ENCODE peak calls at places on chromosomes 7 and 10, in five cellular contexts. S is MG63, J is AG08395, Y is upper lobe of right lung, C is BJ. G is an unnamed sample.

GRCh38 chr10:77297370-77297692 is 340.3 kb downstream of the KCNMA1 start:
- DNase-seq in S (no peak), J (peak), Y (no peak), C (no peak), G (peak)

GRCh38 chr7:2955177-2955768 is 88.4 kb downstream of the CARD11 start:
- DNase-seq in S (no peak), J (no peak), Y (peak), C (no peak), G (no peak)

GRCh38 chr7:116231543-116232401 is 21.4 kb downstream of the TES start:
- DNase-seq in S (no peak), J (no peak), Y (no peak), C (no peak), G (no peak)

GRCh38 chr7:152312316-152312715 is 123.5 kb downstream of the KMT2C start:
- DNase-seq in S (no peak), J (no peak), Y (no peak), C (no peak), G (peak)

GRCh38 chr7:97305589-97305988 is 188.1 kb downstream of the SDHAF3 start:
- DNase-seq in S (no peak), J (no peak), Y (no peak), C (no peak), G (no peak)

GRCh38 chr10:131758942-131759315 is 141.9 kb upstream of the PPP2R2D start:
- DNase-seq in S (no peak), J (no peak), Y (no peak), C (no peak), G (no peak)

GRCh38 chr10:24008164-24009066 is 200.5 kb upstream of the KIAA1217 start:
- DNase-seq in S (peak), J (peak), Y (no peak), C (peak), G (peak)

GRCh38 chr7:30255096-30255769 is 29.2 kb upstream of the ZNRF2 start:
- DNase-seq in S (no peak), J (no peak), Y (no peak), C (no peak), G (no peak)

GRCh38 chr7:94330474-94331027 is 64.1 kb upstream of the COL1A2 start:
- DNase-seq in S (no peak), J (no peak), Y (no peak), C (no peak), G (no peak)

GRCh38 chr7:55369427-55369826 is 4.3 kb downstream of the LANCL2 start:
- DNase-seq in S (peak), J (peak), Y (no peak), C (peak), G (peak)

GRCh38 chr10:44389150-44389549 is 4.3 kb upstream of the CXCL12 start:
- DNase-seq in S (no peak), J (no peak), Y (peak), C (no peak), G (no peak)

GRCh38 chr10:15035385-15036301 is 8.1 kb upstream of the OLAH start:
- DNase-seq in S (peak), J (no peak), Y (peak), C (no peak), G (peak)

GRCh38 chr10:113279262-113279661 is 273.6 kb upstream of the HABP2 start:
- DNase-seq in S (no peak), J (no peak), Y (no peak), C (no peak), G (no peak)

GRCh38 chr7:155867734-155868400 is 55.6 kb upstream of the SHH start:
- DNase-seq in S (no peak), J (no peak), Y (no peak), C (no peak), G (no peak)

GRCh38 chr7:74271742-74272141 is 17.5 kb upstream of the CLIP2 start:
- DNase-seq in S (no peak), J (no peak), Y (no peak), C (no peak), G (no peak)

GRCh38 chr7:90629306-90629918 is 33.3 kb downstream of the CDK14 start:
- DNase-seq in S (no peak), J (peak), Y (no peak), C (no peak), G (peak)

GRCh38 chr7:92717982-92718716 is 118.2 kb downstream of the CDK6 start:
- DNase-seq in S (peak), J (no peak), Y (no peak), C (no peak), G (no peak)

GRCh38 chr7:11358637-11359036 is 385.0 kb downstream of the PHF14 start:
- DNase-seq in S (no peak), J (no peak), Y (no peak), C (no peak), G (no peak)

GRCh38 chr7:519429-519973 is at the start of gene PDGFA:
- DNase-seq in S (peak), J (peak), Y (no peak), C (no peak), G (peak)

GRCh38 chr10:43336061-43336460 is 35.4 kb upstream of the FXYD4 start:
- DNase-seq in S (no peak), J (no peak), Y (no peak), C (no peak), G (no peak)

GRCh38 chr10:102888048-102888447 is 18.8 kb downstream of the AS3MT start:
- DNase-seq in S (no peak), J (no peak), Y (no peak), C (no peak), G (no peak)

GRCh38 chr10:75400163-75400768 is 1.3 kb downstream of the ZNF503 start:
- DNase-seq in S (peak), J (no peak), Y (no peak), C (no peak), G (peak)